ENCODE peak calls at places on chromosomes 3 and 15, in four cellular contexts. O is CD4-positive, CD25-positive, alpha-beta regulatory T cell; Y is K562; S is heart left ventricle. M is an unnamed sample.

GRCh38 chr3:79809106-79809505 is 41.3 kb upstream of the ROBO1 start:
- DNase-seq in O (no peak), Y (no peak), S (no peak), M (no peak)

GRCh38 chr15:36778516-36778915 is 199.1 kb downstream of the CDIN1 start:
- DNase-seq in O (no peak), Y (no peak), S (no peak), M (no peak)

GRCh38 chr3:8970971-8971589 is 7.8 kb upstream of the RAD18 start:
- DNase-seq in O (peak; percentile 71), Y (peak; percentile 82), S (no peak), M (peak; percentile 72)

GRCh38 chr15:79930509-79930908 is 33.7 kb upstream of the MTHFS start:
- DNase-seq in O (no peak), Y (no peak), S (no peak), M (no peak)

GRCh38 chr15:62183130-62183529 is 18.0 kb upstream of the C2CD4B start:
- DNase-seq in O (no peak), Y (no peak), S (no peak), M (no peak)

GRCh38 chr15:85404922-85405293 is 24.5 kb downstream of the AKAP13 start:
- DNase-seq in O (no peak), Y (no peak), S (no peak), M (no peak)

GRCh38 chr15:28110416-28110975 is 11.4 kb upstream of the OCA2 start:
- DNase-seq in O (no peak), Y (no peak), S (no peak), M (no peak)

GRCh38 chr3:36197176-36197575 is 183.1 kb upstream of the STAC start:
- DNase-seq in O (no peak), Y (no peak), S (no peak), M (no peak)

GRCh38 chr15:89462198-89462912 is 34.0 kb downstream of the RHCG start:
- DNase-seq in O (peak; percentile 23), Y (peak; percentile 45), S (no peak), M (no peak)

GRCh38 chr15:62783303-62783957 is 259.1 kb upstream of the TPM1 start:
- DNase-seq in O (no peak), Y (no peak), S (no peak), M (no peak)

DNA sequence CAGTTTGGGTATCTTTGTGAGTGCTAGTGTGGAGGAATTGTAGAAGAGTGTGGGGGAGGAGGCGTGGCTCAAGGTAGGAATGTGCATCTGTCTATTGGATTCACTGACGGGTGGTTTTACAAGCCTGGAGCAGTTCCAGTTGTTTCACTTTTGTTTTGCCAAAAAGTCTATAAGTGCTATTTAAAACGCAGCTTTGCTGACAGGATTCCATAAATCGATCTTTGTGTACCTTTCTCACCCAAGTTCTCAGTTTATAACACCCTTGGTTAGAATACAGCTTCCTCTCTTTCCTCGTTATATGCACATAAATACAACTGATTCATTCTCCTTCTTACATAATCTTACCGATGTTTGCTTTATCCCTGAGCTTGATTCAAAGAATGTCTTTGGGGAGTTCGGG is 123.2 kb upstream of the UBE2E2 start:
- DNase-seq in O (no peak), Y (no peak), S (no peak), M (no peak)
- H3K27ac ChIP-seq in O (no peak overlapping the region), Y (no peak overlapping the region), S (no peak overlapping the region), M (no peak overlapping the region)

DNA sequence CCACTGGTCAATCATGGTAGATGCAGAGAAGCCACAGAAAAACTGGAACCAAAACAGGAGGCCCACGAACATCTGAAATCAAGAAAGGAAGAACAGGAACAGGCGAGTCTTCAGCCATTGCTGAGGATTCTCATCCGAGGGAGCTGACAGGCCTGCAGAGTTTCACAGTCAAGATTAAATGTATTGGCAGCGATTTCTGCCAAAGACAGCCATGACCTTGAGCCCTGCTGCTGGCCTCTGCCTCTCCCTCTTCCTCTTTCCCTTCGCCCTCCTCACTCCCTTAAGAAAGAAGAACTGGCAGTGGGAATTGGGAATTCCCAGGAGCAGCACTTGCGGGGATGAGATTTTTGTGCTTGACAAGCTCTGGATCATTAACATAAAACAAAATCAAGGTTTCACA is 179.7 kb downstream of the ATP10A start:
- DNase-seq in O (no peak), Y (no peak), S (no peak), M (no peak)
- H3K27ac ChIP-seq in O (no peak overlapping the region), Y (no peak overlapping the region), S (no peak overlapping the region), M (no peak overlapping the region)

DNA sequence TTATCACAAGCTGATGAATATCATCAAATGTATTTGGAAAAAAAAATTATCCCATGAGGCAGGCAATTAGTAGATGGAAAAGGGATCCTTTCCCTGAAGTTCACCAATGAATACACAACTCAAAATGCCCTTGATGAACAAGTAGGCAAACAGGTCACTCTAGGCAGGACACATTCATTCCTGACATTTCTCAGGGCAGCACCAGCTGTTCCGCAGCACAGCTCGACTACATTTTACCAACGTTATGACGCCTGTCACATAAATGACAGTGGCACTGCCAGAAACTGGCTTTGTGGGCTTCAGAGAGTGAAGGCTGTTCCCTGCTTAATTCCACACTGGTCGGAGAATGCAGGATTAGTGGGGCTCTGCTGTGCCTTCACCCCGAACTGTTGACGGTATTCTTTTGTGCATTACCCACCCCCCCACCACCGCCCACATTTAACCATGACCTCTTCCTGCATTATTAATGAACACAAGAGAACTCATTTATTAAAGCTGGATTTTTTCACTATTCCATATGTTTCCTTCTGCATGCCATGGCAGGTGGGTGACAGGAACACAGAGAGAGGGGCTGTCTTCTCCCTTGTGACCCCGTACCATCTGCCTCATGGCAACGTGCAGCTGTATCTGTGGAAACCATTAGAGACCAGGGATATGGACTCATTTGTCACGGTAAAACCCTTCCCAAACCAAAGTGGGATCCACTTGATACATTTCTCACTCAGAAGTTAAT is 197.6 kb downstream of the PDZRN3 start:
- DNase-seq in O (no peak), Y (no peak), S (no peak), M (no peak)
- H3K27ac ChIP-seq in O (no peak overlapping the region), Y (no peak overlapping the region), S (peak overlapping the region; percentile 71), M (no peak overlapping the region)

GRCh38 chr3:190302209-190302885 is 19.9 kb downstream of the CLDN1 start:
- DNase-seq in O (no peak), Y (no peak), S (no peak), M (no peak)
- H3K27ac ChIP-seq in O (no peak overlapping the region), Y (no peak overlapping the region), S (no peak overlapping the region), M (no peak overlapping the region)

DNA sequence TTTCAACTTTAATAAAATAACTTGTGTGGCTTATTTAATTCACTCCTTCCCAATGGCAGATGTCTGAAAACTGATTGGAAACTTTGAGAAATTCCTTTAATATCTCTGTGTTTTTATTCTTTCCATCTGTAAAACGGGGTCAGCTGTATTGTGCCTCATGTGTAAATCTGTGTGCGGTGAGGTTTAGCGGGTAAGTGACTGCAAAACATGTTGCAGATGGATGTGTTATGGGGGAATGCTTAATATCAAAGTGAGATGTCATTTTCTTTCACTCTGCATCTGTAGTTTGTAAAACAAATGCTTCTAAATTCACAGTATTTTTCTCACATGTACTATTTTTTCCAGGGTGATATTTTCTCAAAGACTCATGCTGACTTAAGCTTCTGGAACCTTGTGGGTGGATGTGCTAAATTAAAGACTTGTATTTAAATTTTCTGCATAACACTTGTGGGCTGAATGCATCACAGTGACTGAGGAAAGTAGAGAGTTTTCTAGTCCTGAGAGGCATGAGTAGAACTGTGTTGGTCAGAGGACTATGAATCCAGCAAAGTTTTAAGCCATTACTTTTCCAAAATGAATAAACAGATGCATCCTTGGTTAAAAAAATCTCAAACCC is 115.2 kb upstream of the TP63 start:
- DNase-seq in O (no peak), Y (no peak), S (no peak), M (no peak)
- H3K27ac ChIP-seq in O (no peak overlapping the region), Y (no peak overlapping the region), S (no peak overlapping the region), M (no peak overlapping the region)

GRCh38 chr3:175837962-175838361 is 978.8 kb downstream of the NAALADL2 start:
- DNase-seq in O (no peak), Y (no peak), S (no peak), M (no peak)

DNA sequence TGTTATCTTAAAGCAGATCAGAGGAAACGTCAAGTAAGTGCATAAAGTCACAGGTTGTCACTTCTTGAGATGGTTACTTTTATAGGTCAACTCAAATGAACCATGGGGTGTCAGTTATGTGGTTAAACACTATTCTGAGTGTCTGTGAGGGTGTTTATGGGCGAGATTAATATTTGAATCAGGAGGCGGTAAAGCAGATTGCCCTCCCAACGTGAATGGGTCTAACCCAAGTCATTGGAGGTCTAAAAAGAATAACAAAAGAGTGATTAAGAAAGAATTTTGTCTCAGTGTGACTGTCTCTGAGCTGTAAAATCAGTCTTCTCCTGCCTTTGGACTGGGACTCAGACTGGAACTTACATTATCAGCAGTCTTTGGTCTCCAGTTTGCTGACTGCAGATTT is 977.5 kb downstream of the NAALADL2 start:
- DNase-seq in O (no peak), Y (no peak), S (no peak), M (no peak)
- H3K27ac ChIP-seq in O (no peak overlapping the region), Y (no peak overlapping the region), S (no peak overlapping the region), M (no peak overlapping the region)

DNA sequence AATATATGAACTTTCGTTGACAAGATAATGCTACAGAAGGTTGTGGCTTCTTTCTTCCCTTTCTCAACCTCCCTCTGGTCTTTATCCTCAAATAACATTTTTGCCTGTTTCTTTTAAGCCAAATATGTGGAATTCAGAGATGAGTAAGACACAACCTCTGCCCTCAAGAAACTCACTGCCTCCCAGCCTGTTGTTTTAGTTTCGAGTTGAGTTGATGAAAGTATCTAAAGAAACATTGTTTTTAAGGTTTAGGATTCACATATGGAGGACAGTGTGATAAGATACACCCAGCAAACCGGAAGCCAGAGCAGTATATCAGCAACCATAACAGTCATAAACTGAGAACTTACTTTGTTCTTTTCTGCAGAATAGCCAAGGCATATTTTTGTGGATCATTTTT is 218.6 kb downstream of the THSD4 start:
- DNase-seq in O (peak; percentile 2), Y (no peak), S (no peak), M (no peak)
- H3K27ac ChIP-seq in O (no peak overlapping the region), Y (no peak overlapping the region), S (peak overlapping the region; percentile 78), M (no peak overlapping the region)

M was measured in CD4-positive, alpha-beta T cell.